ENCODE peak calls at places on chromosomes 4 and X, in six cellular contexts. One of them, this sample, is unnamed.

GRCh38 chrX:85928606-85929005 is 118.8 kb downstream of the CHM start:
- DNase-seq in SK-N-SH: no peak
- DNase-seq in K562: no peak
- DNase-seq in IMR-90: no peak
- DNase-seq in A549: no peak
- DNase-seq in GM12878: no peak
- DNase-seq in this sample: no peak

GRCh38 chr4:73817341-73817740 is 19.1 kb upstream of the CXCL6 start:
- DNase-seq in A549: no peak
- DNase-seq in SK-N-SH: no peak
- DNase-seq in IMR-90: no peak
- DNase-seq in GM12878: no peak
- DNase-seq in K562: no peak
- DNase-seq in this sample: no peak

GRCh38 chr4:23923141-23923540 is 33.3 kb upstream of the PPARGC1A start:
- DNase-seq in IMR-90: no peak
- DNase-seq in K562: no peak
- DNase-seq in SK-N-SH: no peak
- DNase-seq in GM12878: no peak
- DNase-seq in A549: no peak
- DNase-seq in this sample: no peak

GRCh38 chrX:134669378-134670098 is 11.3 kb upstream of the PLAC1 start:
- DNase-seq in IMR-90: peak; percentile 93
- DNase-seq in A549: peak; percentile 87
- DNase-seq in K562: no peak
- DNase-seq in SK-N-SH: peak; percentile 23
- DNase-seq in GM12878: no peak
- DNase-seq in this sample: no peak

GRCh38 chrX:115364625-115365024 is 75.1 kb downstream of the LUZP4 start:
- DNase-seq in GM12878: no peak
- DNase-seq in A549: no peak
- DNase-seq in K562: no peak
- DNase-seq in IMR-90: peak; percentile 21
- DNase-seq in SK-N-SH: no peak
- DNase-seq in this sample: peak; percentile 46

GRCh38 chr4:161841759-161842158 is 322.0 kb downstream of the FSTL5 start:
- DNase-seq in A549: no peak
- DNase-seq in GM12878: no peak
- DNase-seq in IMR-90: no peak
- DNase-seq in K562: no peak
- DNase-seq in SK-N-SH: no peak
- DNase-seq in this sample: no peak

GRCh38 chrX:49309401-49309981 is 6.0 kb downstream of the GAGE10 start:
- DNase-seq in IMR-90: peak; percentile 22
- DNase-seq in GM12878: no peak
- DNase-seq in K562: no peak
- DNase-seq in A549: no peak
- DNase-seq in SK-N-SH: no peak
- DNase-seq in this sample: no peak

GRCh38 chr4:24640433-24640832 is 56.1 kb upstream of the DHX15 start:
- DNase-seq in GM12878: no peak
- DNase-seq in K562: peak; percentile 6
- DNase-seq in IMR-90: no peak
- DNase-seq in A549: no peak
- DNase-seq in SK-N-SH: no peak
- DNase-seq in this sample: no peak

GRCh38 chr4:138639018-138639876 is 376.3 kb upstream of the NOCT start:
- DNase-seq in GM12878: no peak
- DNase-seq in IMR-90: peak; percentile 28
- DNase-seq in A549: no peak
- DNase-seq in SK-N-SH: peak; percentile 10
- DNase-seq in K562: no peak
- DNase-seq in this sample: no peak

GRCh38 chr4:4780634-4781287 is 78.7 kb upstream of the MSX1 start:
- DNase-seq in GM12878: no peak
- DNase-seq in A549: peak; percentile 6
- DNase-seq in IMR-90: peak; percentile 88
- DNase-seq in K562: no peak
- DNase-seq in SK-N-SH: peak; percentile 69
- DNase-seq in this sample: no peak

GRCh38 chr4:152102184-152103000 is 341.6 kb upstream of the GATB start:
- DNase-seq in GM12878: no peak
- DNase-seq in SK-N-SH: no peak
- DNase-seq in IMR-90: peak; percentile 92
- DNase-seq in A549: peak; percentile 38
- DNase-seq in K562: no peak
- DNase-seq in this sample: peak; percentile 35

GRCh38 chr4:17478073-17478472 is 33.8 kb downstream of the QDPR start:
- DNase-seq in IMR-90: no peak
- DNase-seq in SK-N-SH: no peak
- DNase-seq in A549: no peak
- DNase-seq in GM12878: no peak
- DNase-seq in K562: no peak
- DNase-seq in this sample: peak; percentile 25

GRCh38 chr4:151376540-151376939 is 32.4 kb upstream of the FHIP1A start:
- DNase-seq in A549: no peak
- DNase-seq in GM12878: no peak
- DNase-seq in SK-N-SH: no peak
- DNase-seq in IMR-90: no peak
- DNase-seq in K562: no peak
- DNase-seq in this sample: no peak

GRCh38 chrX:118324588-118324987 is 21.3 kb upstream of the WDR44 start:
- DNase-seq in SK-N-SH: no peak
- DNase-seq in IMR-90: no peak
- DNase-seq in K562: peak; percentile 41
- DNase-seq in A549: no peak
- DNase-seq in GM12878: no peak
- DNase-seq in this sample: no peak

GRCh38 chr4:76434901-76435688 is at the start of gene SHROOM3:
- DNase-seq in SK-N-SH: no peak
- DNase-seq in GM12878: no peak
- DNase-seq in IMR-90: no peak
- DNase-seq in A549: no peak
- DNase-seq in K562: no peak
- DNase-seq in this sample: no peak

GRCh38 chr4:43886196-43886595 is 562.4 kb downstream of the KCTD8 start:
- DNase-seq in SK-N-SH: no peak
- DNase-seq in IMR-90: no peak
- DNase-seq in A549: no peak
- DNase-seq in K562: no peak
- DNase-seq in GM12878: no peak
- DNase-seq in this sample: no peak

GRCh38 chr4:137510866-137511265 is 21.4 kb downstream of the PCDH18 start:
- DNase-seq in IMR-90: peak; percentile 96
- DNase-seq in A549: peak; percentile 52
- DNase-seq in SK-N-SH: no peak
- DNase-seq in GM12878: no peak
- DNase-seq in K562: no peak
- DNase-seq in this sample: no peak

GRCh38 chrX:40996886-40997530 is 88.2 kb upstream of the USP9X start:
- DNase-seq in SK-N-SH: peak; percentile 44
- DNase-seq in GM12878: no peak
- DNase-seq in IMR-90: peak; percentile 81
- DNase-seq in K562: peak; percentile 73
- DNase-seq in A549: peak; percentile 78
- DNase-seq in this sample: peak; percentile 70

GRCh38 chr4:38872620-38873019 is 5.0 kb downstream of the FAM114A1 start:
- DNase-seq in IMR-90: peak; percentile 77
- DNase-seq in K562: peak; percentile 42
- DNase-seq in SK-N-SH: no peak
- DNase-seq in GM12878: no peak
- DNase-seq in A549: peak; percentile 80
- DNase-seq in this sample: peak; percentile 88

GRCh38 chr4:84171871-84172270 is 327.2 kb downstream of the NKX6-1 start:
- DNase-seq in IMR-90: no peak
- DNase-seq in GM12878: no peak
- DNase-seq in SK-N-SH: no peak
- DNase-seq in K562: peak; percentile 1
- DNase-seq in A549: no peak
- DNase-seq in this sample: no peak

GRCh38 chrX:56788717-56789122 is 59.7 kb downstream of the NBDY start:
- DNase-seq in A549: no peak
- DNase-seq in IMR-90: peak; percentile 47
- DNase-seq in K562: peak; percentile 29
- DNase-seq in SK-N-SH: no peak
- DNase-seq in GM12878: no peak
- DNase-seq in this sample: peak; percentile 18

GRCh38 chrX:96776966-96777365 is 92.3 kb downstream of the DIAPH2 start:
- DNase-seq in SK-N-SH: no peak
- DNase-seq in IMR-90: peak; percentile 28
- DNase-seq in A549: no peak
- DNase-seq in K562: no peak
- DNase-seq in GM12878: no peak
- DNase-seq in this sample: no peak

GRCh38 chr4:41209187-41209586 is 5.2 kb downstream of the APBB2 start:
- DNase-seq in IMR-90: no peak
- DNase-seq in A549: no peak
- DNase-seq in K562: no peak
- DNase-seq in GM12878: no peak
- DNase-seq in SK-N-SH: no peak
- DNase-seq in this sample: no peak

GRCh38 chr4:102500371-102501175 is 586 bp upstream of the NFKB1 start:
- DNase-seq in IMR-90: peak; percentile 61
- DNase-seq in A549: peak; percentile 37
- DNase-seq in GM12878: no peak
- DNase-seq in SK-N-SH: peak; percentile 73
- DNase-seq in K562: peak; percentile 37
- DNase-seq in this sample: peak; percentile 24

DNA sequence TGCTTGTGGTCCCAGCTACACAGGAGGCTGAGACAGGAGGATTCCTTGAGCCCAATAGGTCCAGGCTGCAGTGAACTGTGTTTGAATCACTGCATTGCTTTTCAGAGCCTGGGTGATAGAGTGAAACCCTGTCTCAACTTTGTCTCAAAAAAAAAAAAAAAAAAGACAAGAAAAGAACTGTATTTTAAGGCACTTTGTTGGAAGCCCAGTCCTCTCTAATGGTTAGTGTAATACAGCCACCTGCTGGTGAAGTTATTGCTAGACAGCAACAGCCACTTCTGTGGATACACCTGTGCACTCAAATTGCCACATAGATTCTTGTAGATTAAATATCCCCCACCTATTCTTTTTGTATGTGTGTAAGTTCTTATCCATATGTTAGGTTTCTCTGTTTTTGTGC is 10.1 kb upstream of the FGG start:
- DNase-seq in K562: peak; percentile 62
- DNase-seq in IMR-90: peak; percentile 48
- DNase-seq in GM12878: no peak
- DNase-seq in SK-N-SH: peak; percentile 31
- DNase-seq in A549: peak; percentile 63
- DNase-seq in this sample: peak; percentile 66
- TF ChIP-seq SMC3 in K562: peak; percentile 81
- TF ChIP-seq SMC3 in IMR-90: peak; percentile 26
- TF ChIP-seq SMC3 in GM12878: peak; percentile 78
- TF ChIP-seq SMC3 in SK-N-SH: peak; percentile 45
- TF ChIP-seq SMC3 in A549: peak; percentile 90
- TF ChIP-seq SMC3 in this sample: peak; percentile 93

DNA sequence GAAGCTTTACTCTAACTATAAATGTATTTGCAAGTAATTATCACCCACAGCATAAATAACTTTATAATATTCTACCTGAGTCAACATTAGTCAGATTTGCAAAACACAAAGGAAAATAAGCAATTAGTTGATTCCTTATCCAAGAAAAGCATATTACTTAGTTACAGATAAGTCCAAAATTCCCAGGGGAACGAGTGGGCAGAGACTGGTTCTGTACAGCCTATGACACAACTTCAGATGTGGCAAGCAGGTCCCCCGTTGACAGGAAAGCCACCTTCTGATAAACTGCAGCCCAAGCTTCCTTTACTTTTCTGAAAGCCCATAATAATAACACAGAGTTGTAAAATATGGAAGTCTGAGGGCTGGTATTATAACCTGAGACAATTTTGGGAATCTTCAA is 62.4 kb upstream of the NDP start:
- DNase-seq in SK-N-SH: no peak
- DNase-seq in IMR-90: no peak
- DNase-seq in A549: no peak
- DNase-seq in K562: no peak
- DNase-seq in GM12878: no peak
- DNase-seq in this sample: no peak
- TF ChIP-seq SMC3 in SK-N-SH: no peak
- TF ChIP-seq SMC3 in IMR-90: no peak
- TF ChIP-seq SMC3 in A549: no peak
- TF ChIP-seq SMC3 in K562: no peak
- TF ChIP-seq SMC3 in GM12878: no peak
- TF ChIP-seq SMC3 in this sample: no peak

GRCh38 chr4:175674219-175674618 is 137.8 kb downstream of the GPM6A start:
- DNase-seq in K562: no peak
- DNase-seq in IMR-90: no peak
- DNase-seq in SK-N-SH: no peak
- DNase-seq in A549: no peak
- DNase-seq in GM12878: no peak
- DNase-seq in this sample: no peak

DNA sequence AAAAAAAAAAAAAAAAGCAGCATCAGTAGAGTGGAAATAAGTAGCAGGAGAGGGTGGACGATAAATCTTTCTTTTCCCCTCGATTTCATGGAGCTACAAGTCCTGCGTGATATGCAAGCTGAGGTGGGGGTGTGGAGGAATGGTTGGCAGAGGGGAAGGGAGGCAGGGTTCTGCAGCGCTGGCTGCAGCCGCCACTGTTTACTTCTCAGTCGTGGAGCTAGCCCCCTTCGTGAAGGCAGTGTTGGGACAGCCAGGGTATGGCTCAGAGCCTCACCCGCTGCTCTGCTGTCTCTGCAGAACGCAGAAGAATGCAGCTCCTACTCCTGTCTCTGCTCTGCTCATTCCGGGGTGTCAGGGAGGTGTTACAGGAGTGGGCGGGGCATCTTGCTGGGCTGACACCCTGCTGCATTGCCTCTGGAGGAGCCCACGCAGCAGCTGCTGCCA is 140.6 kb downstream of the GPM6A start:
- DNase-seq in GM12878: no peak
- DNase-seq in IMR-90: no peak
- DNase-seq in A549: peak; percentile 3
- DNase-seq in SK-N-SH: peak; percentile 3
- DNase-seq in K562: no peak
- DNase-seq in this sample: no peak
- TF ChIP-seq SMC3 in GM12878: no peak
- TF ChIP-seq SMC3 in IMR-90: no peak
- TF ChIP-seq SMC3 in A549: no peak
- TF ChIP-seq SMC3 in SK-N-SH: no peak
- TF ChIP-seq SMC3 in K562: no peak
- TF ChIP-seq SMC3 in this sample: no peak

DNA sequence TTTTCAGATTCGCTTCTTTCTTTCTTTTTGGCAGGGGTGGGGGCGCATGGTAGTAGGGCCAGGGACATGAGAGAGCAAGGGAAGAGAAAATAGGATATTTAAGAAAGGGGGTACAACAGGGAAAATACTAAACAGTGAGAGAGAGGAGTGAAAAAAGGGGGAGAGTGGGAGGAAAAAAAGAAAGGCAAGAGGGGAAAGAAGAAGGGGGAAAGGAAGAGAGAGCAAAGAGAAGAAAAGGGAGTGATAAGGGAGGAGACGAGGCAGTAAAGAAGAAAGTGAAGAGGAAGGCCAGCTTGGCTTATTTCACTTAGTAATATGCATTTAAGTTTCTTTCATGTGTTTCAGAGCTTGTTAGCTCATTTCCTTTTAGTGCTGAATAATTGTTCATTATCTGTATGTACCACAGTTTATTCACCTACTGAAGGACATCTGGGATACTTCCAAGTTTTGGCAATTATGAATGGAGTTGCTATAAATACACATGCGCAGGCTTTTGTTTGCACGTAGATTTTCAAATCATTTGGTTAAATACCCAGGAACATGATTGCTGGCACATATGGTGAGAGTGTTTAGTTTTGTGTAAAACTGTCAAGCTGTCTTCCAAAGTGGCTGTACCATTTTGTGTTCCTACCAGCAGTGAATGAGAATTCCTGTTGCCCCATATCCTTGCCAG is 37.3 kb downstream of the CASP6 start:
- DNase-seq in A549: no peak
- DNase-seq in IMR-90: no peak
- DNase-seq in SK-N-SH: no peak
- DNase-seq in GM12878: no peak
- DNase-seq in K562: no peak
- DNase-seq in this sample: no peak
- TF ChIP-seq SMC3 in A549: no peak
- TF ChIP-seq SMC3 in IMR-90: no peak
- TF ChIP-seq SMC3 in SK-N-SH: no peak
- TF ChIP-seq SMC3 in GM12878: no peak
- TF ChIP-seq SMC3 in K562: no peak
- TF ChIP-seq SMC3 in this sample: no peak